ENCODE peak calls at places on chromosomes 3 and 15, in eight cellular contexts. F, D, G, U, P, V, C and A are unnamed samples.

GRCh38 chr3:43958005-43958770 is 267.4 kb downstream of the ABHD5 start:
- DNase-seq in F (no peak), D (peak; percentile 13), G (no peak), U (no peak), P (no peak), V (no peak), C (no peak), A (no peak)

GRCh38 chr3:10753964-10754363 is 62.1 kb upstream of the SLC6A11 start:
- DNase-seq in F (peak; percentile 86), D (peak; percentile 38), G (peak; percentile 63), U (no peak), P (peak; percentile 62), V (no peak), C (peak; percentile 14), A (peak; percentile 58)

GRCh38 chr15:68492855-68493254 is 60.9 kb upstream of the ITGA11 start:
- DNase-seq in F (no peak), D (no peak), G (no peak), U (no peak), P (peak; percentile 83), V (no peak), C (peak; percentile 66), A (no peak)

GRCh38 chr3:13451301-13451673 is 28.8 kb upstream of the HDAC11 start:
- DNase-seq in F (peak; percentile 19), D (no peak), G (no peak), U (peak; percentile 22), P (no peak), V (no peak), C (peak; percentile 33), A (no peak)

GRCh38 chr3:45553469-45553974 is 41.0 kb upstream of the LIMD1 start:
- DNase-seq in F (no peak), D (peak; percentile 87), G (peak; percentile 30), U (no peak), P (peak; percentile 84), V (no peak), C (peak; percentile 84), A (no peak)

GRCh38 chr3:10286596-10287295 is 6.0 kb downstream of the GHRL start:
- DNase-seq in F (no peak), D (peak; percentile 69), G (peak; percentile 46), U (no peak), P (no peak), V (no peak), C (peak; percentile 68), A (peak; percentile 53)

GRCh38 chr3:117035785-117036184 is 326.2 kb downstream of the TUSC7 start:
- DNase-seq in F (peak; percentile 22), D (no peak), G (no peak), U (no peak), P (peak; percentile 45), V (no peak), C (no peak), A (no peak)

GRCh38 chr3:140424211-140424610 is 253.7 kb upstream of the TRIM42 start:
- DNase-seq in F (no peak), D (no peak), G (no peak), U (no peak), P (no peak), V (no peak), C (no peak), A (no peak)

GRCh38 chr3:195257454-195258448 is 13.2 kb downstream of the XXYLT1 start:
- DNase-seq in F (no peak), D (peak; percentile 28), G (no peak), U (no peak), P (peak; percentile 46), V (peak; percentile 54), C (no peak), A (peak; percentile 23)

GRCh38 chr15:57330619-57331018 is 45.7 kb upstream of the CGNL1 start:
- DNase-seq in F (no peak), D (no peak), G (no peak), U (no peak), P (no peak), V (no peak), C (peak; percentile 83), A (no peak)

GRCh38 chr15:78923480-78924360 is 21.1 kb downstream of the CTSH start:
- DNase-seq in F (no peak), D (no peak), G (no peak), U (no peak), P (peak; percentile 20), V (no peak), C (no peak), A (no peak)

GRCh38 chr15:98684441-98684840 is 36.1 kb downstream of the IGF1R start:
- DNase-seq in F (no peak), D (no peak), G (no peak), U (no peak), P (no peak), V (no peak), C (peak; percentile 66), A (no peak)

GRCh38 chr3:115819785-115820384 is 196.6 kb downstream of the GAP43 start:
- DNase-seq in F (peak; percentile 46), D (peak; percentile 80), G (peak; percentile 66), U (no peak), P (peak; percentile 71), V (no peak), C (peak; percentile 78), A (peak; percentile 67)

GRCh38 chr15:27864076-27864475 is 235.0 kb downstream of the OCA2 start:
- DNase-seq in F (no peak), D (no peak), G (no peak), U (no peak), P (no peak), V (no peak), C (no peak), A (no peak)

GRCh38 chr15:47333758-47334157 is 383.5 kb upstream of the SEMA6D start:
- DNase-seq in F (no peak), D (no peak), G (no peak), U (no peak), P (no peak), V (no peak), C (no peak), A (no peak)

GRCh38 chr3:27312044-27312668 is 57.0 kb downstream of the NEK10 start:
- DNase-seq in F (no peak), D (peak; percentile 48), G (peak; percentile 47), U (no peak), P (no peak), V (no peak), C (peak; percentile 59), A (peak; percentile 54)

GRCh38 chr3:61936344-61936937 is 375.1 kb downstream of the PTPRG start:
- DNase-seq in F (peak; percentile 70), D (peak; percentile 38), G (peak; percentile 19), U (no peak), P (peak; percentile 33), V (no peak), C (no peak), A (peak; percentile 35)

GRCh38 chr3:194246709-194247349 is 104.3 kb downstream of the CPN2 start:
- DNase-seq in F (no peak), D (no peak), G (no peak), U (no peak), P (no peak), V (no peak), C (no peak), A (no peak)

GRCh38 chr3:109187390-109187789 is 50.9 kb downstream of the C3orf85 start:
- DNase-seq in F (peak; percentile 42), D (no peak), G (no peak), U (no peak), P (no peak), V (no peak), C (no peak), A (no peak)

GRCh38 chr15:41490355-41490754 is 3.3 kb upstream of the ITPKA start:
- DNase-seq in F (no peak), D (no peak), G (peak; percentile 80), U (no peak), P (no peak), V (no peak), C (peak; percentile 97), A (peak; percentile 73)

GRCh38 chr3:8709801-8710524 is 23.6 kb upstream of the CAV3 start:
- DNase-seq in F (no peak), D (no peak), G (peak; percentile 0), U (no peak), P (no peak), V (no peak), C (no peak), A (no peak)

GRCh38 chr3:178966299-178967183 is 105.1 kb downstream of the ZMAT3 start:
- DNase-seq in F (no peak), D (peak; percentile 62), G (no peak), U (no peak), P (no peak), V (no peak), C (peak; percentile 20), A (no peak)

GRCh38 chr3:14152963-14153355 is 25.4 kb downstream of the XPC start:
- DNase-seq in F (no peak), D (no peak), G (no peak), U (no peak), P (no peak), V (no peak), C (no peak), A (no peak)

GRCh38 chr15:92365079-92365478 is 28.6 kb upstream of the ST8SIA2 start:
- DNase-seq in F (no peak), D (no peak), G (no peak), U (no peak), P (no peak), V (no peak), C (peak; percentile 55), A (no peak)
- TF ChIP-seq CTCF in F (no peak), D (no peak), G (no peak), U (no peak), P (no peak), V (no peak), C (no peak), A (no peak)

GRCh38 chr3:122774564-122774963 is 19.1 kb downstream of the HSPBAP1 start:
- DNase-seq in F (no peak), D (no peak), G (peak; percentile 29), U (no peak), P (no peak), V (no peak), C (peak; percentile 61), A (peak; percentile 16)
- TF ChIP-seq CTCF in F (no peak), D (peak; percentile 19), G (no peak), U (no peak), P (no peak), V (no peak), C (no peak), A (no peak)

DNA sequence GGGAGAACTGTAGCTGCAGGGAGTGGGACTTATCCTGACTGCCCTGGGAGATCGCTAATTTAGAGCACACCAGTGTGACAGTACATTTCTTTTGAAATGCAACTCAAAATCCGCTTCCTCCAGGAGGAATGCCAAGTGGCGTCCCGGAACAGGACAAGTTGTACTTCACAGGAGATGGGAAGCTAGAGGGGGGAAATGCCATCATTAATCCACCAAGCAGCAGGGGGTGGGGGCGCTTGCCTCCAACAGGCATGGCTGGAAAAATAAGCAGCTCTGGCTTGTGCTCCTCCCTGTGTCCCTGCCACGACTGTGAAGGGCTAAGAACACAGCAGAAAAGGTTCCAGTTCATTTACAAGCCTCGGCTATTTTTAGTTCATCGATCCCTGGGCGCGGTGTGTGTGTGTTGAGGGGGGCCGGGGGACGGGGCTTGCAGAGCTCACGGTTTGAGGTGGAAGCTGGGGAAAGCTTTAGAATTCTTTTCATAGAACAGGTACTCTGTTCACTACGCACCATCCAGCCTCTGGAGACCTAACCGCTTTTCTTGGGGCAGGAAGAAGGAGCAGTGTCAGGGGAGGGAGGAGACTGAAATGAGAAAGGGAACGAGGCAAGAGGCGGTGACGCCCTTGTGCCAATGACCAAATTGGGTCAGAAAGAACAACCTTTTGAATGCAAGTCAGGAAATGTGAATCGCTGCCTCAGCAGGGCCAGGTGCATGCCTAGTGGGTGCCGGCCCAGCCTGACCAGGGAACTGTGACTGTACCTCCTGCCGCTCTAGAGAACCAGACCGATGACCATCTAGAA is 51.8 kb upstream of the DGKG start:
- DNase-seq in F (peak; percentile 45), D (no peak), G (no peak), U (no peak), P (peak; percentile 62), V (no peak), C (no peak), A (peak; percentile 50)
- TF ChIP-seq CTCF in F (no peak), D (no peak), G (no peak), U (no peak), P (no peak), V (no peak), C (no peak), A (no peak)

GRCh38 chr3:124631727-124632126 is 98.5 kb upstream of the UMPS start:
- DNase-seq in F (no peak), D (no peak), G (no peak), U (no peak), P (no peak), V (no peak), C (no peak), A (no peak)
- TF ChIP-seq CTCF in F (no peak), D (no peak), G (no peak), U (no peak), P (no peak), V (no peak), C (no peak), A (no peak)